ENCODE peak calls at places on chromosomes 11 and 22, in six cellular contexts. R is right lobe of liver, I is RWPE1, V is prostate gland, T is suprapubic skin, U is left ventricle myocardium inferior. S is an unnamed sample.

GRCh38 chr22:44608606-44609226 is 93.3 kb upstream of the PRR5 start:
- DNase-seq in I (no peak), U (no peak), V (no peak), R (no peak), T (no peak), S (no peak)

GRCh38 chr11:14609902-14610301 is 33.7 kb upstream of the PDE3B start:
- DNase-seq in I (no peak), U (no peak), T (no peak), V (no peak), R (no peak), S (no peak)

GRCh38 chr11:91272089-91272488 is 952.5 kb upstream of the FAT3 start:
- DNase-seq in R (no peak), V (no peak), T (no peak), I (no peak), U (no peak), S (no peak)

GRCh38 chr11:9799901-9800300 is 136.0 kb downstream of the SWAP70 start:
- DNase-seq in R (no peak), T (no peak), V (no peak), U (no peak), I (no peak), S (no peak)

GRCh38 chr11:23288001-23288783 is 427.9 kb upstream of the CCDC179 start:
- DNase-seq in V (no peak), T (no peak), I (no peak), R (no peak), U (no peak), S (no peak)

GRCh38 chr11:69463181-69463891 is 18.1 kb upstream of the LINC01488 start:
- DNase-seq in I (no peak), U (peak; percentile 49), V (no peak), R (peak; percentile 52), T (no peak), S (peak; percentile 66)

GRCh38 chr11:82873919-82874333 is 26.3 kb downstream of the PRCP start:
- DNase-seq in I (no peak), R (no peak), V (no peak), T (no peak), U (no peak), S (no peak)

GRCh38 chr11:72762641-72763304 is 10.6 kb upstream of the ARAP1 start:
- DNase-seq in I (no peak), U (no peak), V (no peak), T (no peak), R (no peak), S (no peak)

GRCh38 chr11:17972987-17973386 is 39.9 kb downstream of the SERGEF start:
- DNase-seq in V (peak; percentile 44), T (no peak), I (peak; percentile 86), U (peak; percentile 44), R (no peak), S (no peak)

GRCh38 chr11:118939948-118940598 is 14.3 kb upstream of the BCL9L start:
- DNase-seq in I (no peak), R (no peak), V (no peak), U (no peak), T (no peak), S (no peak)

GRCh38 chr22:30829901-30830550 is 135.4 kb downstream of the OSBP2 start:
- DNase-seq in T (no peak), U (no peak), R (no peak), V (no peak), I (peak; percentile 88), S (no peak)

GRCh38 chr11:120950880-120951279 is 73.0 kb upstream of the TBCEL start:
- DNase-seq in V (no peak), T (no peak), I (no peak), U (no peak), R (no peak), S (no peak)

GRCh38 chr22:33891455-33891854 is 28.8 kb downstream of the LARGE1 start:
- DNase-seq in T (no peak), U (no peak), R (no peak), I (no peak), V (peak; percentile 33), S (no peak)

GRCh38 chr11:45405916-45406670 is 120.0 kb upstream of the SYT13 start:
- DNase-seq in U (no peak), T (no peak), V (no peak), R (no peak), I (no peak), S (no peak)

GRCh38 chr11:113272281-113272680 is 42.1 kb upstream of the TTC12 start:
- DNase-seq in V (no peak), T (no peak), U (no peak), R (no peak), I (no peak), S (no peak)

GRCh38 chr11:81989093-81989492 is 744.6 kb downstream of the FAM181B start:
- DNase-seq in T (no peak), I (no peak), V (no peak), R (no peak), U (no peak), S (no peak)

GRCh38 chr22:30309981-30310672 is 16.6 kb downstream of the TBC1D10A start:
- DNase-seq in U (no peak), V (peak; percentile 72), T (peak; percentile 80), I (no peak), R (no peak), S (no peak)

GRCh38 chr11:36328956-36329673 is 33.0 kb downstream of the PRR5L start:
- DNase-seq in I (no peak), V (no peak), U (no peak), T (no peak), R (no peak), S (no peak)

GRCh38 chr11:62370743-62371440 is 33.6 kb downstream of the ASRGL1 start:
- DNase-seq in V (no peak), U (no peak), I (no peak), R (no peak), T (no peak), S (peak; percentile 40)

DNA sequence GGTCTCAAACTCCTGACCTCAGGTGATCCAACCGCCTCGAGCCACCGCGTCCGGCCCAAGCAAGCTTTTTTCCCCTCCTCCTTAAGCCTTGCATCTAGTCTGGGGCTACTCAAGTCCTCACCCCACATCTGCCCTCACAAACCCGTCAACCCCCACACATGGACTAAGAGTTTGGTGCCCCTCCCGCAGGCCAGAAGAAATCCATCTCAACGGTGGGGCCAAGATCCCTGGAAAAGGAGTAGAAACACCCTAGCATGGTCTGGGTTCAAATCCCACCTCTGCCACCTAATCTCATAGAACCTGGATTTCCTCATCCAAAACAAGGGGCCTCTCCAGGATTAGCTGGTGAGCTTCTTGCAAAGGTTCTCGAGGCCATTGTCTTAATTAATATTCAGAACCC is 3.7 kb downstream of the WT1 start:
- DNase-seq in V (no peak), I (no peak), T (no peak), U (no peak), R (no peak), S (peak; percentile 27)
- H3K27ac ChIP-seq in V (no peak overlapping the region), I (no peak overlapping the region), T (no peak overlapping the region), U (peak overlapping the region; percentile 92), R (no peak overlapping the region), S (no peak overlapping the region)

GRCh38 chr22:42939941-42940653 is 74.9 kb downstream of the PACSIN2 start:
- DNase-seq in T (peak; percentile 67), R (no peak), U (no peak), V (peak; percentile 80), I (peak; percentile 82), S (no peak)
- H3K27ac ChIP-seq in T (peak overlapping the region; percentile 91), R (peak overlapping the region; percentile 47), U (peak overlapping the region; percentile 95), V (peak overlapping the region; percentile 80), I (peak overlapping the region; percentile 86), S (peak overlapping the region; percentile 77)

GRCh38 chr11:64229090-64229958 is 1.0 kb upstream of the DNAJC4 start:
- DNase-seq in U (no peak), I (no peak), T (no peak), R (peak; percentile 56), V (no peak), S (peak; percentile 76)
- H3K27ac ChIP-seq in U (peak overlapping the region; percentile 96), I (peak overlapping the region; percentile 98), T (peak overlapping the region; percentile 90), R (peak overlapping the region; percentile 90), V (peak overlapping the region; percentile 88), S (peak overlapping the region; percentile 91)

GRCh38 chr11:16788141-16789060 is 50.0 kb downstream of the C11orf58 start:
- DNase-seq in U (peak; percentile 71), V (peak; percentile 67), T (no peak), I (peak; percentile 90), R (peak; percentile 85), S (peak; percentile 93)
- H3K27ac ChIP-seq in U (peak overlapping the region; percentile 42), V (no peak overlapping the region), T (peak overlapping the region; percentile 50), I (peak overlapping the region; percentile 93), R (no peak overlapping the region), S (peak overlapping the region; percentile 40)

DNA sequence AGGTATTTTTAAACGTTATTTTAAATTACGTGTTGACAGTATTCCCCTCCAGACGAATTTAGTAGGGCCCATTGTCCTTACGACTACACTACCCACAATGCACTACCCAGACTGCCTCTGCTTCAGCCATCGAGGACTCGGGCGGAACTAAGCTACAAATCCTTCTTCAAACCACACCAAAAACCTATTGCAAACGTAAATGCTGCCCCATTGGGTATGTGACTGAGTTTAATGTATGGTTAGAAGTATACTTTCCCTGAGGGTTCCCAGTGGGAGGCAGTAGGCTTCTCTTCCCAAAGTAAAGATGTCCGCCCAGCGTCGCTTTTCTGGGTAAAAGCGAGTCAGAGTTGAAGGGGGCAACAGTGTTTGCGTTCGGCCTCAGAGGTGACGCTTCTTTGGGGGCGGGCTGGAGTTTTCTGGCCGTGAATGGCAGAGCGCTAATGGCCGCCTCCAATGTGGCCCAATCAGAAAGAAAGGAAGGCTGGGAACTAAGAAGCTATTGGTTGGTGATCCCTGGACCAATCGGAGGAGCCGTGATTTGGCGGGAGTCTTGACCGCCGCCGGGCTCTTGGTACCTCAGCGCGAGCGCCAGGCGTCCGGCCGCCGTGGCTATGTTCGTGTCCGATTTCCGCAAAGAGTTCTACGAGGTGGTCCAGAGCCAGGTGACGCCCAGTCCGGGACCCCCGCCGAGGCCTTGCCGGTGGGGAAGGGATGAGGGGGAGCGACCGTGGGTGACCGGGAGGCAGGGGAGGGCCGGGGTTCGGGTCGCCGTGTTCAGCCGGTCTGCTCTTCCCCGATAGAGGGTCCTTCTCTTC is at the start of gene CDC45:
- DNase-seq in U (peak; percentile 96), T (peak; percentile 98), I (peak; percentile 93), R (peak; percentile 98), V (peak; percentile 98), S (peak; percentile 93)
- H3K27ac ChIP-seq in U (peak within 1 kb of the TSS; percentile 98), T (peak within 1 kb of the TSS; percentile 97), I (peak within 1 kb of the TSS; percentile 92), R (peak within 1 kb of the TSS; percentile 95), V (peak within 1 kb of the TSS; percentile 93), S (peak within 1 kb of the TSS; percentile 95)

GRCh38 chr11:92409956-92410355 is 185.3 kb downstream of the FAT3 start:
- DNase-seq in V (no peak), R (no peak), T (no peak), I (no peak), U (no peak), S (no peak)
- H3K27ac ChIP-seq in V (no peak overlapping the region), R (no peak overlapping the region), T (no peak overlapping the region), I (no peak overlapping the region), U (no peak overlapping the region), S (no peak overlapping the region)